ENCODE peak calls at places on chromosomes 1 and 21, in seven cellular contexts. U is fibroblast of the aortic adventitia; B is CD8-positive, alpha-beta T cell; Z is astrocyte of the spinal cord; M is sigmoid colon; G is hepatocyte; S is HL-60. K is an unnamed sample.

GRCh38 chr1:181099152-181100014 is 10.9 kb downstream of the IER5 start:
- DNase-seq in U (peak; percentile 42), B (no peak), Z (peak; percentile 37), M (no peak), G (peak; percentile 47), S (no peak), K (peak; percentile 55)

GRCh38 chr1:29245876-29246275 is 9.6 kb downstream of the PTPRU start:
- DNase-seq in U (peak; percentile 52), B (no peak), Z (peak; percentile 36), M (no peak), G (no peak), S (no peak), K (peak; percentile 66)

GRCh38 chr1:41455479-41456271 is 28.8 kb downstream of the EDN2 start:
- DNase-seq in U (peak; percentile 34), B (no peak), Z (peak; percentile 63), M (peak; percentile 97), G (peak; percentile 65), S (no peak), K (peak; percentile 50)

GRCh38 chr1:114712987-114713386 is 3.6 kb downstream of the NRAS start:
- DNase-seq in U (no peak), B (no peak), Z (no peak), M (no peak), G (no peak), S (no peak), K (no peak)

GRCh38 chr1:1157914-1158710 is 15.6 kb upstream of the TTLL10 start:
- DNase-seq in U (peak; percentile 8), B (peak; percentile 36), Z (peak; percentile 10), M (peak; percentile 79), G (peak; percentile 73), S (peak; percentile 50), K (peak; percentile 57)

GRCh38 chr1:98865796-98866195 is 138.9 kb downstream of the PLPPR5 start:
- DNase-seq in U (no peak), B (no peak), Z (no peak), M (no peak), G (no peak), S (no peak), K (no peak)

GRCh38 chr1:9630331-9631081 is 21.0 kb upstream of the PIK3CD start:
- DNase-seq in U (no peak), B (peak; percentile 40), Z (no peak), M (no peak), G (no peak), S (no peak), K (no peak)

GRCh38 chr21:24514081-24514733 is 1093.1 kb downstream of the MRPL39 start:
- DNase-seq in U (no peak), B (no peak), Z (peak; percentile 9), M (no peak), G (no peak), S (no peak), K (no peak)

GRCh38 chr1:56864430-56864829 is 9.8 kb downstream of the C8A start:
- DNase-seq in U (no peak), B (no peak), Z (no peak), M (no peak), G (no peak), S (no peak), K (peak; percentile 66)

GRCh38 chr1:94654505-94654904 is 112.9 kb upstream of the F3 start:
- DNase-seq in U (no peak), B (no peak), Z (no peak), M (no peak), G (no peak), S (no peak), K (no peak)

DNA sequence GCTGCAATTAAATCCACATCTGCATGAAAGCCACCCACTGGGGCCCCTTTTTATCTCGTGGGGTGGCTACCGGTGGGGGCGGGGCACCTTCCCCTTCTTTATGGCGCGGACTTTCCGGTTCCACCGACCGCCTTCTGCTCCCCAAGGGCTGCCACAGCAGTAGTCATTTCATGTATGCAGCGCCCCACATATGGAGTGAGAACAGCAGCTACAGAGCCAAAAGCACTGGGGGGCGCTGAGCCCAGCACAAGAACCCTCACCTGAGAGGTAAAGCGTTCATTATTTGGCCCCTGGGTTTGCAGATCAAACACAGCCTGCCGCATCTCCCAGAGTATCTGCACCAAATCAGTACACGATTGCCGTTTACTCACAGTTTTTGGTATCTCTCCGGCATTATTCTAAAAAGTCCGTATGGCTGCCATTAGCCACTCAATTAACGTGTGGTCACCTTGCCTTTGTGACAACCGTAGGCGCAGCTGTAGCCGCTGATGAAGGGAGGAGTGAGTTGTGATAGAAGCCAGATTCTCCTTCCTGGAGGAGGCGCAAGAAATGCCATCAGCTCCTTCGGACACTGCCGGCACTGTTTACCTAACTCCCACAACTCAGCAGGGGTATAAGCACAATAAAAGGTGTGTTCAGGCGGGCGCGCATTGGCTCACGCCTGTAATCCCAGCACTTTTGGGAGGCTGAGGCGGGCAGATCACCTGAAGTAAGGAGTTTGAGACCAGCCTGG is 30.4 kb upstream of the CR2 start:
- DNase-seq in U (no peak), B (no peak), Z (no peak), M (no peak), G (peak; percentile 10), S (no peak), K (no peak)
- TF ChIP-seq CTCF in U (no peak), B (no peak), Z (no peak), M (no peak), G (no peak), S (no peak), K (no peak)

DNA sequence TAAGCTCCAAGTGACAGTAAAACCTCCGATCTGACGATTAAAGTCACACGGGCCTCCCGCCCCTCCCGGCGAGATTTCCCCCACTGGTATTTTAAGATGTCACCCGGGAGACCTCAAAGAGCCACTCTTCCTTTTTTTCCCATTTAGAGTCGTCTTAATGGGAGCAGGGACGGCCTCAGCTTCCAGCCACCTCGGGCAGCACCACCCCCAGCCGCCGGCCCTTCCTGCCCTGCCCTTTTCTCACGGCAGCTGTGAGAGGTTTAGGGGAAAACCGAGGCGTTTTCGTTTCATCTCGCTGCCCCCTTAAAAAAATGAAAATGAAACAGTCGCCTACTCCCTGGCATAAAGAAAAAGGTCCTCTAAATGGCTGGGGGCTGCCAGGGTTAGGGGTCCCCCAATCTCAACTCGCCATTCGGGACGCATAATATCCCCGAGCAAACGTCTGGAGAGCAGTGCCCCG is 1.4 kb downstream of the RUNX3 start:
- DNase-seq in U (no peak), B (peak; percentile 71), Z (no peak), M (peak; percentile 57), G (no peak), S (no peak), K (no peak)
- H3K4me3 ChIP-seq in U (no peak overlapping the region), B (peak overlapping the region; percentile 89), Z (no peak overlapping the region), M (no peak overlapping the region), G (no peak overlapping the region), S (peak overlapping the region; percentile 75), K (peak overlapping the region; percentile 22)

GRCh38 chr1:215682232-215682631 is 115.1 kb downstream of the KCTD3 start:
- DNase-seq in U (peak; percentile 30), B (no peak), Z (no peak), M (no peak), G (no peak), S (no peak), K (peak; percentile 15)
- TF ChIP-seq CTCF in U (peak; percentile 24), B (no peak), Z (no peak), M (no peak), G (peak; percentile 39), S (no peak), K (no peak)

DNA sequence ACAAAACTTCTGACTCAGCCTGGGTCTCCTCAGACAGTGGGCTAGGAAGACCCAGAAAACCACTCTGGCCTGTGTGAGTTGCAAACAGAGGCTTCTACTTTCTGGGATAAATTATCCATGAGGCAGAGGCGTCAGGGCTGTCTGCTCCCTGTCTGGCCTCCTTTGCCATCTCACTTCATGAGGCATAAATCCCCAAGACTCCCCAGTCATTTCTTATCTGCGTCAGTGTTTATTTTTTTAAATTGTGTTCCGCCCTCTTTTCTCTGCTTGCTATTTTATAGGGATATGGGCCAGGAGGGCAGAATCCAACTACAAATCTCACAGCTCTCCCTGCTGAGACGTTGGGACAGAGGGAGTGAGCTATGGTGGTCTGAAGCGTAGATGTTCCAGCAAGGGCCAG is 80.7 kb upstream of the TRABD2B start:
- DNase-seq in U (peak; percentile 53), B (no peak), Z (no peak), M (no peak), G (peak; percentile 49), S (no peak), K (no peak)
- H3K4me3 ChIP-seq in U (no peak overlapping the region), B (no peak overlapping the region), Z (no peak overlapping the region), M (no peak overlapping the region), G (no peak overlapping the region), S (no peak overlapping the region), K (no peak overlapping the region)

GRCh38 chr21:36663033-36663855 is 35.7 kb upstream of the SIM2 start:
- DNase-seq in U (peak; percentile 16), B (no peak), Z (no peak), M (no peak), G (no peak), S (no peak), K (peak; percentile 8)

GRCh38 chr21:36664678-36665022 is 34.3 kb upstream of the SIM2 start:
- DNase-seq in U (no peak), B (no peak), Z (no peak), M (no peak), G (no peak), S (no peak), K (no peak)

GRCh38 chr21:36658926-36659325 is 40.0 kb upstream of the SIM2 start:
- DNase-seq in U (no peak), B (no peak), Z (no peak), M (no peak), G (no peak), S (no peak), K (no peak)

GRCh38 chr21:36657999-36658398 is 40.9 kb upstream of the SIM2 start:
- DNase-seq in U (no peak), B (no peak), Z (no peak), M (no peak), G (no peak), S (no peak), K (no peak)

DNA sequence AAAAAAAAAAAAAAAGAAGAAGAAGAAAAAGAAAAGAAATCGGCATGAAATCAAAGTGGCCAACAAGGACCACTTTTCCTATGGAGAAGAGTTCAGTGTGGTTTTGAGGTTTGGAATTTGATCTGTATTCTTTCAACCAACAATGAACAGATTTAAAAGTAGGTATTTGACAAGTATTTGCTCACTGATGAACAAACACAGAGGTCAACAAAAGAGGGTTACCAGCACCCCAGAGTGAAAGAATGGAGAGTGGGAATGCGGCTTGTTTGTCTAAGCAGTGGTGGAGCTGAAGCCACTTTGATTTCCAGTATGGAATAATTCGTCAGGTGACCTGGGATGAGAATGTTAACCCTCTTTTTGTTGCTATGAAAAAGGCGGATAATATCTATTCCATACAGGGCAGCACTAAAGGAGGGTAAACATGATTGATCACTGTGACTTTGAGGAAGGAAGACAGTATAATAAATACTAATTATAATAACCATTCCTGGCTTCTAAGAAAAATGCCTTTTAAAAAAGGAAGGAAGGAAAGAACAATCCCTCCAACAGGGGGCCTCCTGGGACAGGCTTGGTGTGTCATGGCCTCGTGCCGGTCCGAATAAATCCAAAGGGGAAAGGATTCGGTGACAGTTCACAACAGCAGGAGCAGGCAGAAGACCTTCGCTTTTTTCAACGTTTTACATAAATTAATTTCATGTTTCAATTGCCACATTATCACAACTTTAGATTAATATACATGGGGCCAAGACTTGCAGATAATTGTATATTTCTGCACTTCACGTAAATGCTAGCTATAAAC is 37.2 kb upstream of the SIM2 start:
- DNase-seq in U (peak; percentile 28), B (no peak), Z (peak; percentile 29), M (no peak), G (peak; percentile 43), S (no peak), K (peak; percentile 62)
- TF ChIP-seq CTCF in U (peak; percentile 56), B (no peak), Z (peak; percentile 60), M (no peak), G (peak; percentile 41), S (no peak), K (peak; percentile 45)

GRCh38 chr21:43278359-43278758 is 109.6 kb downstream of the CRYAA start:
- DNase-seq in U (no peak), B (no peak), Z (no peak), M (no peak), G (no peak), S (no peak), K (no peak)
- H3K4me3 ChIP-seq in U (no peak overlapping the region), B (no peak overlapping the region), Z (no peak overlapping the region), M (no peak overlapping the region), G (no peak overlapping the region), S (no peak overlapping the region), K (no peak overlapping the region)